ENCODE peak calls at places on chromosomes 5 and 9, in eight cellular contexts. J, V, Q, D, I, K, O and T are unnamed samples.

GRCh38 chr5:135433626-135434426 is 13.3 kb downstream of the DCANP1 start:
- DNase-seq in V (no peak), Q (no peak), D (no peak), J (no peak), I (no peak), K (no peak), O (no peak), T (no peak)

GRCh38 chr5:1366514-1366913 is 21.6 kb upstream of the CLPTM1L start:
- DNase-seq in K (no peak), I (no peak), V (no peak), O (no peak), Q (no peak), D (no peak), J (no peak), T (no peak)

GRCh38 chr9:27768781-27769180 is 195.5 kb upstream of the C9orf72 start:
- DNase-seq in V (no peak), Q (no peak), I (no peak), J (no peak), K (no peak), O (no peak), D (no peak), T (no peak)

GRCh38 chr9:108543251-108543768 is 312.5 kb downstream of the ACTL7B start:
- DNase-seq in Q (no peak), D (peak), O (no peak), I (no peak), V (peak), J (peak), K (no peak), T (no peak)

GRCh38 chr5:92916036-92916435 is 665.0 kb downstream of the NR2F1-AS1 start:
- DNase-seq in V (peak), I (peak), O (no peak), J (no peak), K (no peak), D (peak), Q (no peak), T (no peak)

GRCh38 chr5:145072880-145073279 is 762.3 kb downstream of the PRELID2 start:
- DNase-seq in D (no peak), I (no peak), V (no peak), J (no peak), Q (no peak), K (no peak), O (no peak), T (no peak)

GRCh38 chr9:114409103-114409780 is 21.5 kb upstream of the AKNA start:
- DNase-seq in Q (no peak), O (no peak), K (no peak), J (no peak), I (no peak), D (peak), V (peak), T (no peak)

GRCh38 chr9:108580021-108580439 is 275.8 kb downstream of the ACTL7B start:
- DNase-seq in O (no peak), K (no peak), J (no peak), D (peak), I (no peak), Q (peak), V (peak), T (no peak)

GRCh38 chr9:35658894-35659220 is 765 bp downstream of the CCDC107 start:
- DNase-seq in V (peak), I (no peak), Q (no peak), O (no peak), J (no peak), K (no peak), D (peak), T (no peak)

GRCh38 chr5:113514263-113514590 is 733 bp downstream of the YTHDC2 start:
- DNase-seq in I (no peak), K (no peak), D (peak), V (no peak), O (no peak), J (no peak), Q (no peak), T (no peak)